ENCODE peak calls at places on chromosomes 16 and 17, in four cellular contexts. One of them, this sample, is unnamed.
A peak's percentile ranks its signal among the peaks of the same experiment; 100 is the strongest.

GRCh38 chr16:12186774-12187335 is 210.3 kb downstream of the SNX29 start:
- ATAC-seq in left lung: peak; percentile 76
- ATAC-seq in upper lobe of left lung: no peak
- ATAC-seq in central memory CD8-positive, alpha-beta T cell: no peak
- ATAC-seq in this sample: no peak

GRCh38 chr17:65557349-65558310 is 3.8 kb downstream of the AXIN2 start:
- ATAC-seq in left lung: peak; percentile 17
- ATAC-seq in upper lobe of left lung: peak; percentile 19
- ATAC-seq in central memory CD8-positive, alpha-beta T cell: no peak
- ATAC-seq in this sample: no peak

GRCh38 chr17:512926-513325 is 160.3 kb upstream of the RPH3AL start:
- ATAC-seq in left lung: peak; percentile 39
- ATAC-seq in upper lobe of left lung: peak; percentile 26
- ATAC-seq in central memory CD8-positive, alpha-beta T cell: no peak
- ATAC-seq in this sample: peak; percentile 53

GRCh38 chr16:67773569-67774456 is 32.5 kb downstream of the RANBP10 start:
- ATAC-seq in left lung: no peak
- ATAC-seq in upper lobe of left lung: peak; percentile 38
- ATAC-seq in central memory CD8-positive, alpha-beta T cell: no peak
- ATAC-seq in this sample: no peak

GRCh38 chr17:64036198-64036922 is 15.9 kb upstream of the ICAM2 start:
- ATAC-seq in left lung: no peak
- ATAC-seq in upper lobe of left lung: no peak
- ATAC-seq in central memory CD8-positive, alpha-beta T cell: no peak
- ATAC-seq in this sample: no peak

GRCh38 chr17:41894791-41895331 is 23.9 kb downstream of the ACLY start:
- ATAC-seq in left lung: peak; percentile 26
- ATAC-seq in upper lobe of left lung: peak; percentile 52
- ATAC-seq in central memory CD8-positive, alpha-beta T cell: no peak
- ATAC-seq in this sample: peak; percentile 84

GRCh38 chr16:17365211-17365541 is 105.6 kb downstream of the XYLT1 start:
- ATAC-seq in left lung: no peak
- ATAC-seq in upper lobe of left lung: no peak
- ATAC-seq in central memory CD8-positive, alpha-beta T cell: no peak
- ATAC-seq in this sample: no peak

GRCh38 chr17:59779521-59779920 is 72.1 kb downstream of the VMP1 start:
- ATAC-seq in left lung: no peak
- ATAC-seq in upper lobe of left lung: no peak
- ATAC-seq in central memory CD8-positive, alpha-beta T cell: no peak
- ATAC-seq in this sample: no peak

GRCh38 chr16:87371261-87371866 is 12.2 kb downstream of the FBXO31 start:
- ATAC-seq in left lung: no peak
- ATAC-seq in upper lobe of left lung: no peak
- ATAC-seq in central memory CD8-positive, alpha-beta T cell: no peak
- ATAC-seq in this sample: no peak

GRCh38 chr17:57552114-57552601 is 192.9 kb downstream of the CCDC182 start:
- ATAC-seq in left lung: no peak
- ATAC-seq in upper lobe of left lung: no peak
- ATAC-seq in central memory CD8-positive, alpha-beta T cell: no peak
- ATAC-seq in this sample: no peak

GRCh38 chr17:70668938-70669778 is 499.8 kb downstream of the KCNJ2 start:
- ATAC-seq in left lung: no peak
- ATAC-seq in upper lobe of left lung: peak; percentile 15
- ATAC-seq in central memory CD8-positive, alpha-beta T cell: no peak
- ATAC-seq in this sample: no peak

GRCh38 chr16:87465306-87465705 is 27.5 kb downstream of the ZCCHC14 start:
- ATAC-seq in left lung: peak; percentile 78
- ATAC-seq in upper lobe of left lung: peak; percentile 92
- ATAC-seq in central memory CD8-positive, alpha-beta T cell: no peak
- ATAC-seq in this sample: peak; percentile 86

GRCh38 chr17:49677134-49677932 is 564 bp downstream of the SPOP start:
- ATAC-seq in left lung: peak; percentile 83
- ATAC-seq in upper lobe of left lung: peak; percentile 91
- ATAC-seq in central memory CD8-positive, alpha-beta T cell: peak; percentile 55
- ATAC-seq in this sample: peak; percentile 85

GRCh38 chr17:48791128-48792032 is 25.6 kb downstream of the TTLL6 start:
- ATAC-seq in left lung: peak; percentile 97
- ATAC-seq in upper lobe of left lung: peak; percentile 75
- ATAC-seq in central memory CD8-positive, alpha-beta T cell: no peak
- ATAC-seq in this sample: peak; percentile 75